ENCODE peak calls at places on chromosomes 5 and 9, in eight cellular contexts. T is NB4, J is mammary epithelial cell, H is Caco-2, S is MM.1S, A is astrocyte of the spinal cord, D is endothelial cell of umbilical vein, K is GM06990. X is an unnamed sample.

GRCh38 chr5:57986746-57987145 is 473.1 kb downstream of the PLK2 start:
- DNase-seq in T (no peak), J (peak; percentile 63), H (no peak), S (no peak), A (peak; percentile 52), D (no peak), K (no peak), X (peak; percentile 12)

GRCh38 chr5:32571128-32571527 is 14.2 kb upstream of the SUB1 start:
- DNase-seq in T (no peak), J (no peak), H (no peak), S (peak; percentile 51), A (no peak), D (no peak), K (no peak), X (no peak)

GRCh38 chr5:98768160-98769005 is 5.1 kb upstream of the RGMB start:
- DNase-seq in T (peak; percentile 37), J (no peak), H (peak; percentile 64), S (peak; percentile 43), A (peak; percentile 79), D (peak; percentile 78), K (no peak), X (peak; percentile 61)

GRCh38 chr5:172775326-172776234 is 4.6 kb upstream of the DUSP1 start:
- DNase-seq in T (peak; percentile 94), J (peak; percentile 90), H (peak; percentile 70), S (no peak), A (peak; percentile 63), D (no peak), K (no peak), X (peak; percentile 99)

GRCh38 chr9:129270903-129271431 is 92.9 kb upstream of the IER5L start:
- DNase-seq in T (peak; percentile 93), J (peak; percentile 82), H (no peak), S (peak; percentile 95), A (peak; percentile 83), D (no peak), K (peak; percentile 78), X (no peak)

GRCh38 chr5:111734013-111734412 is 23.0 kb downstream of the NREP start:
- DNase-seq in T (no peak), J (peak; percentile 70), H (no peak), S (no peak), A (peak; percentile 73), D (no peak), K (no peak), X (peak; percentile 73)

GRCh38 chr9:17380126-17380861 is 198.6 kb upstream of the SH3GL2 start:
- DNase-seq in T (no peak), J (peak; percentile 28), H (no peak), S (no peak), A (no peak), D (no peak), K (no peak), X (peak; percentile 88)

GRCh38 chr9:113536483-113537226 is 73.1 kb downstream of the RGS3 start:
- DNase-seq in T (peak; percentile 81), J (no peak), H (no peak), S (no peak), A (no peak), D (no peak), K (no peak), X (no peak)

GRCh38 chr5:26940981-26941380 is 97.4 kb downstream of the CDH9 start:
- DNase-seq in T (no peak), J (peak; percentile 3), H (no peak), S (no peak), A (peak; percentile 35), D (no peak), K (no peak), X (peak; percentile 61)

GRCh38 chr5:168529361-168530234 is 493 bp downstream of the FBLL1 start:
- DNase-seq in T (no peak), J (no peak), H (no peak), S (no peak), A (no peak), D (no peak), K (no peak), X (peak; percentile 6)

GRCh38 chr5:34587355-34588241 is 68.5 kb upstream of the RAI14 start:
- DNase-seq in T (peak; percentile 20), J (peak; percentile 58), H (no peak), S (no peak), A (peak; percentile 55), D (peak; percentile 70), K (no peak), X (peak; percentile 86)

GRCh38 chr5:173786296-173787187 is 101.6 kb upstream of the CPEB4 start:
- DNase-seq in T (peak; percentile 66), J (no peak), H (no peak), S (no peak), A (no peak), D (no peak), K (peak; percentile 49), X (no peak)

GRCh38 chr9:133370680-133371079 is 5.2 kb downstream of the SURF4 start:
- DNase-seq in T (no peak), J (no peak), H (no peak), S (no peak), A (no peak), D (no peak), K (no peak), X (no peak)

GRCh38 chr5:38650540-38651275 is 94.3 kb upstream of the LIFR start:
- DNase-seq in T (peak; percentile 60), J (peak; percentile 27), H (no peak), S (no peak), A (peak; percentile 64), D (peak; percentile 92), K (no peak), X (peak; percentile 46)
- H3K4me3 ChIP-seq in T (peak overlapping the region; percentile 43), J (no peak overlapping the region), H (no peak overlapping the region), S (no peak overlapping the region), A (peak overlapping the region; percentile 2), D (no peak overlapping the region), K (no peak overlapping the region), X (no peak overlapping the region)

DNA sequence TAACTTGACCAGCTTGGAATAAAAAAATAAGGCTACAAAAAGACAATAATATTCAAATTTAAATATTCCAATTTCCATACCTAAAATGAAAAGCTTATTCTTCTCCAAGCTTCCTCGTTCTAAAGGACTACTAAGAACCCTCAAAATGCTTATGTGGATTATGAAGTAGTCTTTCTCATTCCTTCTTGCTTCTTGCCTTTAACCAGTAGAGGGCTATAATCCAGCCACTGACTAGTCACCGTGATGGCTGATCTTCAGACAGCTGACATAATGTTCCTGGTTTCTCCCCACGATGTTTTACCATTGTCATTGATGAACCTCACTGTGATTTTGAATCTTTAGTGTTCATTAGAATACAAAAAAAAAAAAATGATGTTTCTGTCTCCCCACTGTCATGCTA is 515.3 kb downstream of the TLE1 start:
- DNase-seq in T (no peak), J (no peak), H (no peak), S (no peak), A (no peak), D (no peak), K (no peak), X (no peak)
- TF ChIP-seq CTCF in T (no peak), J (no peak), H (no peak), S (no peak), A (peak; percentile 10), D (no peak), K (no peak), X (no peak)

DNA sequence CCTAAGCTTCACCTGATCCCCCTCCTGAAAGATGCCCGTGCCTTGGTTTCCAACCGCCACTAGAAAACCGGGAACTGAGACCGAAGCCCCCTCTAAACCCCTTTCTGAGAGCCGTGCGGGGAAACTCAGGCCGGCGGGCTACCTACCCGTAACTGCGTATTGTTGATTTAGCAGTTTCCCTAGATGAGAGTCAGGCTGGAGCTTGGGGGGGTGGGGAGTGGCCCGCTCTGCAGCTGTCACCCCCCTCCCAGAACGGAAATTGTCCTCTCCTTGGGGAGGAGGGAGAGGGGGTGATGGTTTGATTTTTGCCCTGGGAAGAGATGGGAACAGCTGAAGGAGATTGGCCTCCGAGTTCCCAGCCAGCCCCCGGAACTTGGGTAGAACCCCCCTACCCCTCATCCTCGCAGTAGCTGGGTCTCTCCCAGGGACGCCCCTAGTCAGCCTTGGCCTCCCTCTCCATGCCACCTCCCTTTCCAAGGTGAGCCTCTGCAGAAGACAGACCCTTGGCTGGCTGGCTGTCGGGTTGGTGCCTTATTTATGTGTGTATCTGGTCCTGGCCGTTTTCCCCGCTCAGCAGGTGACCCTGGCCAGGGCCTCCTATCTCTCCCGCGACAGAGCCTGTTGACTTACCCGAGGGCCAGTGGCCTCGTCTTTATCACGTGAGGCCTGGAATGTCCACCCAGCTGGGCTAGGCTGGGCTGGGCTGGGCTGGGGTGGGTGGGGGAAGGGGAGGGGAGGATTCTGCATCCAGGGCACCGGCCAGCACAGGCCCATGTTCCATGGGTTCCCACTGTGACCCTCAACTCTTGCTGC is 2.7 kb downstream of the CXXC5 start:
- DNase-seq in T (no peak), J (no peak), H (peak; percentile 85), S (no peak), A (peak; percentile 51), D (no peak), K (no peak), X (no peak)
- H3K4me3 ChIP-seq in T (peak overlapping the region; percentile 79), J (peak overlapping the region; percentile 65), H (peak overlapping the region; percentile 91), S (peak overlapping the region; percentile 94), A (peak overlapping the region; percentile 89), D (peak overlapping the region; percentile 70), K (peak overlapping the region; percentile 84), X (no peak overlapping the region)

DNA sequence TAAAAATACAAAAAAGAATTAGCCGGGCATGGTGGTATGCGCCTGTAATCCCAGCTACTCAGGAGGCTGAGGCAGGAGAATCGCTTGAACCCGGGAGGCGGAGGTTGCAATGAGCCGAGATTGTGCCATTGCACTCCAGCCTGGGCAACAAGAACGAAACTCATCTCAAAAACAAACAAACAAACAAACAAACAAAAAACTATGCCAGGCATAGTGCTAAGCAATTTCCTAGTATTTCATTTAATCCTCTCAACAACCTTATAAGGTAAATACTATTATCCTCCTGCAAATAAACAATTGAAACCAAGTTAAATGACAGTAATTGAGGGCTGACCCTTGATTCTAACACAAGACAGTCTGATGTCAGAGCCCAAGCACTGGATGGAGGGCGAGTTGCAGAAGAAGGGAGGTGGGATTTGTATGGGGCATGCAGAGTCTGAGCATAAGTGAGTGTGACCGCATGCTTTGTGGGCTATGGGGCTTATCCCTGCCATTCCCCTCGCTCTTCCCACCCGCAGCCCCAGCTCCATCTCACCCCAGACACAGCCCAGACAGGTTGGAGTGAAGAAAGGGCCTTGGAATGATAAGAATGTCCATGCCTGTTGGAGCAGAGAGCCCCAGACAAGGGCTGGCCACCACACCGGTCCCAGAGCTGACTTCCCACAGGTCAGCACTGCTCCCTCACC is 24.3 kb upstream of the RPS14 start:
- DNase-seq in T (no peak), J (peak; percentile 85), H (peak; percentile 92), S (no peak), A (peak; percentile 81), D (no peak), K (no peak), X (peak; percentile 96)
- TF ChIP-seq CTCF in T (no peak), J (no peak), H (no peak), S (no peak), A (no peak), D (no peak), K (no peak), X (peak; percentile 17)